ENCODE peak calls at places on chromosome 16, in five cellular contexts. K is gastrocnemius medialis, Q is right lobe of liver, U is heart left ventricle, L is upper lobe of left lung. J is an unnamed sample.

GRCh38 chr16:30010817-30011504 is at the start of gene DOC2A:
- ATAC-seq in K (no peak), Q (no peak), U (no peak), L (peak; percentile 16), J (peak; percentile 34)

GRCh38 chr16:76956394-76956793 is 234.6 kb upstream of the MON1B start:
- ATAC-seq in K (no peak), Q (no peak), U (no peak), L (no peak), J (no peak)

GRCh38 chr16:22358000-22358399 is 16.4 kb downstream of the CDR2 start:
- ATAC-seq in K (no peak), Q (no peak), U (no peak), L (no peak), J (no peak)

GRCh38 chr16:27918755-27919154 is 144.8 kb downstream of the GSG1L start:
- ATAC-seq in K (no peak), Q (no peak), U (no peak), L (no peak), J (no peak)

GRCh38 chr16:85917012-85917411 is 18.1 kb downstream of the IRF8 start:
- ATAC-seq in K (no peak), Q (no peak), U (no peak), L (no peak), J (no peak)

GRCh38 chr16:86566966-86567700 is 504 bp downstream of the FOXC2 start:
- ATAC-seq in K (no peak), Q (no peak), U (peak; percentile 55), L (peak; percentile 48), J (peak; percentile 44)

GRCh38 chr16:84579936-84580335 is 37.9 kb downstream of the COTL1 start:
- ATAC-seq in K (no peak), Q (no peak), U (no peak), L (no peak), J (no peak)

GRCh38 chr16:13793788-13794461 is 126.0 kb upstream of the ERCC4 start:
- ATAC-seq in K (no peak), Q (peak; percentile 76), U (peak; percentile 74), L (no peak), J (peak; percentile 68)

GRCh38 chr16:89613101-89613953 is at the start of gene DPEP1:
- ATAC-seq in K (no peak), Q (no peak), U (no peak), L (no peak), J (peak; percentile 31)
- TF ChIP-seq POLR2A in K (no peak), Q (no peak), U (no peak), L (no peak), J (no peak)

GRCh38 chr16:9259914-9260608 is 168.6 kb downstream of the HAPSTR1 start:
- ATAC-seq in K (no peak), Q (peak; percentile 95), U (no peak), L (no peak), J (no peak)

GRCh38 chr16:9254863-9255262 is 163.4 kb downstream of the HAPSTR1 start:
- ATAC-seq in K (no peak), Q (no peak), U (no peak), L (no peak), J (no peak)

GRCh38 chr16:9258423-9259051 is 167.1 kb downstream of the HAPSTR1 start:
- ATAC-seq in K (no peak), Q (peak; percentile 53), U (no peak), L (no peak), J (no peak)

GRCh38 chr16:9257843-9258242 is 166.4 kb downstream of the HAPSTR1 start:
- ATAC-seq in K (no peak), Q (peak; percentile 33), U (no peak), L (no peak), J (no peak)

GRCh38 chr16:9256196-9256595 is 164.8 kb downstream of the HAPSTR1 start:
- ATAC-seq in K (no peak), Q (no peak), U (no peak), L (no peak), J (no peak)
- TF ChIP-seq CTCF in K (no peak), Q (peak; percentile 38), U (peak; percentile 48), L (no peak), J (peak; percentile 19)

GRCh38 chr16:55495616-55496289 is 13.1 kb upstream of the LPCAT2 start:
- ATAC-seq in K (no peak), Q (no peak), U (no peak), L (peak; percentile 33), J (no peak)
- TF ChIP-seq POLR2A in K (no peak), Q (no peak), U (no peak), L (no peak), J (no peak)

DNA sequence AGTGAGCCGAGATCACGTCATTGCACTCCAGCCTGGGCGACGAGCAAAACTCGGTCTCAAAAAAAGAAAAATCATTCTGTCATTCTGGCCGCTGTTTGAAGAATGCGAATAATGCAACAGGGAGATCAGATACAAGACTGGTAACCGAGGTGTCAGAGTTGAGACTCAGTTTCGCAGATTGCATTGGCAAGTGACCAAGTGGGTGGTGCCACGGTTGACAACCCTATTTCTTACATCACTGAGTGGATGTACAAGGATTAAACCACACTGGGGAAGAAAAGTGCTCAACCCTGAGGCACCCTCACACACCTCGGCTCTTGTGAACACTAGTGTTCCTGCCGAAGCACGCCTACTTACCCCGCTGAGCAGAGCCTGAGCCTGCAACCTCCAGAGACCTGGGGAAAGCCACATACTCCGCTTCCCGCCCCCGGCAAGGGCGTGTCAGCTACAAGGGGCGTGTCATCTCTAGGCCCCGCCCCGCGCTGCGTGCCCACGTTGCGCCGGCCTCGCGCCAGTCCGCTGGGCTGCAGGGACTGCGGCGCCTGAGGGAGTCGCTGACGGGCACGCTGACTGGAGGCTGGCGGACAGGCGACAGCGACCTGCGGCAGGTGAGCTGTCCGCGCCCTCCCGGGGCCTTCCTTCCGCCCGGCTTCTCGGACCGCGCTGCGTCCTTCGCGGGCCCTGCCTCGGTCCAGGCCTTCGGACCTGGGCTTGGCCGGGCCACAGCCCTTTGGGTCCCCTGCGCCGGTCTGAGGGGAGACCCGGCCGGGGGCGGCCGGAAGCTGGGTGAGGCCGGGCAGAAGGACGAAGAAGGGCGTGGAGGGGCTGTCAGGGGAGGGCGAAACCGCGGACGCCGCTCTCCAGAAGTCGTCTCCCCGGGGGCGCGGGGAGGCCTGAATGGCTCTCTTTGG is at the start of gene HMOX2:
- ATAC-seq in K (peak; percentile 90), Q (peak; percentile 90), U (peak; percentile 97), L (peak; percentile 97), J (peak; percentile 96)
- TF ChIP-seq CTCF in K (no peak), Q (peak; percentile 45), U (peak; percentile 66), L (peak; percentile 58), J (no peak)